ENCODE peak calls at places on chromosomes 6 and 20, in seven cellular contexts. Q is mesendoderm; U is stomach; L is CD8-positive, alpha-beta T cell; G is testis; R is SJCRH30; Y is AG10803. P is an unnamed sample.
A peak's percentile ranks its signal among the peaks of the same experiment; 100 is the strongest.

GRCh38 chr20:45842169-45842812 is 8.7 kb downstream of the SNX21 start:
- DNase-seq in Q (no peak), U (no peak), L (no peak), G (peak; percentile 56), R (no peak), Y (peak; percentile 83), P (no peak)

GRCh38 chr6:166705070-166705469 is 78.0 kb upstream of the RPS6KA2 start:
- DNase-seq in Q (no peak), U (no peak), L (no peak), G (no peak), R (no peak), Y (peak; percentile 9), P (no peak)

GRCh38 chr20:48702388-48703041 is 125.3 kb downstream of the PREX1 start:
- DNase-seq in Q (no peak), U (no peak), L (no peak), G (no peak), R (no peak), Y (peak; percentile 54), P (no peak)

GRCh38 chr6:11722224-11722623 is 56.4 kb downstream of the ADTRP start:
- DNase-seq in Q (no peak), U (no peak), L (no peak), G (no peak), R (no peak), Y (no peak), P (no peak)

GRCh38 chr20:9103955-9104354 is 35.1 kb downstream of the PLCB4 start:
- DNase-seq in Q (no peak), U (no peak), L (no peak), G (no peak), R (no peak), Y (peak; percentile 45), P (no peak)

GRCh38 chr20:9038791-9039190 is 30.1 kb upstream of the PLCB4 start:
- DNase-seq in Q (no peak), U (no peak), L (no peak), G (no peak), R (no peak), Y (peak; percentile 90), P (no peak)

GRCh38 chr6:148723484-148723883 is 23.3 kb upstream of the UST start:
- DNase-seq in Q (no peak), U (no peak), L (no peak), G (no peak), R (no peak), Y (peak; percentile 96), P (no peak)

GRCh38 chr6:142485256-142485655 is 183.4 kb downstream of the ADGRG6 start:
- DNase-seq in Q (no peak), U (no peak), L (no peak), G (no peak), R (no peak), Y (peak; percentile 40), P (no peak)

GRCh38 chr20:58389324-58389967 is 417 bp downstream of the VAPB start:
- DNase-seq in Q (peak; percentile 67), U (peak; percentile 42), L (peak; percentile 10), G (peak; percentile 42), R (peak; percentile 72), Y (peak; percentile 49), P (no peak)

GRCh38 chr20:14599613-14600012 is 262.2 kb upstream of the FLRT3 start:
- DNase-seq in Q (peak; percentile 41), U (no peak), L (no peak), G (no peak), R (no peak), Y (no peak), P (no peak)

GRCh38 chr6:109612268-109612667 is 78.7 kb downstream of the AK9 start:
- DNase-seq in Q (peak; percentile 32), U (no peak), L (no peak), G (no peak), R (peak; percentile 19), Y (no peak), P (no peak)

GRCh38 chr6:164124473-164124872 is 710.0 kb downstream of the QKI start:
- DNase-seq in Q (no peak), U (no peak), L (no peak), G (no peak), R (no peak), Y (no peak), P (no peak)

GRCh38 chr6:27761391-27761790 is 150.8 kb downstream of the OR2B2 start:
- DNase-seq in Q (no peak), U (no peak), L (no peak), G (no peak), R (no peak), Y (no peak), P (no peak)

GRCh38 chr20:2874456-2874855 is 1.2 kb downstream of the PTPRA start:
- DNase-seq in Q (no peak), U (no peak), L (no peak), G (no peak), R (no peak), Y (no peak), P (no peak)

GRCh38 chr6:37483917-37484785 is 15.5 kb downstream of the CCDC167 start:
- DNase-seq in Q (peak; percentile 48), U (peak; percentile 69), L (peak; percentile 59), G (peak; percentile 72), R (peak; percentile 68), Y (peak; percentile 21), P (peak; percentile 35)

GRCh38 chr6:17938885-17939284 is 48.5 kb downstream of the KIF13A start:
- DNase-seq in Q (no peak), U (no peak), L (no peak), G (no peak), R (no peak), Y (peak; percentile 64), P (no peak)

GRCh38 chr6:87105823-87106222 is 10.9 kb upstream of the CGA start:
- DNase-seq in Q (no peak), U (no peak), L (no peak), G (no peak), R (no peak), Y (peak; percentile 9), P (no peak)

GRCh38 chr6:7919871-7920270 is 9.3 kb upstream of the TXNDC5 start:
- DNase-seq in Q (peak; percentile 36), U (no peak), L (no peak), G (no peak), R (no peak), Y (peak; percentile 49), P (no peak)

GRCh38 chr20:48739395-48740268 is 88.2 kb downstream of the PREX1 start:
- DNase-seq in Q (no peak), U (no peak), L (no peak), G (no peak), R (no peak), Y (peak; percentile 32), P (no peak)

GRCh38 chr20:36154696-36155628 is at the start of gene EPB41L1:
- DNase-seq in Q (peak; percentile 42), U (no peak), L (no peak), G (no peak), R (peak; percentile 37), Y (no peak), P (no peak)

GRCh38 chr6:131116755-131117360 is 18.4 kb upstream of the AKAP7 start:
- DNase-seq in Q (peak; percentile 71), U (no peak), L (no peak), G (no peak), R (peak; percentile 69), Y (peak; percentile 63), P (peak; percentile 47)

GRCh38 chr6:14862845-14863244 is 383.0 kb upstream of the JARID2 start:
- DNase-seq in Q (no peak), U (no peak), L (no peak), G (no peak), R (no peak), Y (no peak), P (no peak)

GRCh38 chr6:164258421-164258820 is 843.9 kb downstream of the QKI start:
- DNase-seq in Q (no peak), U (no peak), L (no peak), G (no peak), R (no peak), Y (no peak), P (no peak)

GRCh38 chr6:122829456-122829855 is 40.4 kb downstream of the SMPDL3A start:
- DNase-seq in Q (no peak), U (no peak), L (no peak), G (no peak), R (no peak), Y (no peak), P (no peak)

GRCh38 chr6:130681028-130681427 is 146.2 kb upstream of the SMLR1 start:
- DNase-seq in Q (no peak), U (no peak), L (no peak), G (no peak), R (no peak), Y (peak; percentile 82), P (no peak)

GRCh38 chr6:5142131-5142530 is 57.0 kb downstream of the PPP1R3G start:
- DNase-seq in Q (no peak), U (no peak), L (no peak), G (no peak), R (no peak), Y (no peak), P (no peak)

GRCh38 chr6:5143625-5144311 is 58.6 kb downstream of the PPP1R3G start:
- DNase-seq in Q (peak; percentile 76), U (peak; percentile 89), L (peak; percentile 72), G (peak; percentile 95), R (peak; percentile 81), Y (peak; percentile 75), P (peak; percentile 72)

GRCh38 chr6:5141046-5141445 is 55.9 kb downstream of the PPP1R3G start:
- DNase-seq in Q (no peak), U (no peak), L (no peak), G (no peak), R (no peak), Y (no peak), P (no peak)

GRCh38 chr6:5139828-5140771 is 55.0 kb downstream of the PPP1R3G start:
- DNase-seq in Q (no peak), U (no peak), L (no peak), G (no peak), R (no peak), Y (no peak), P (no peak)

DNA sequence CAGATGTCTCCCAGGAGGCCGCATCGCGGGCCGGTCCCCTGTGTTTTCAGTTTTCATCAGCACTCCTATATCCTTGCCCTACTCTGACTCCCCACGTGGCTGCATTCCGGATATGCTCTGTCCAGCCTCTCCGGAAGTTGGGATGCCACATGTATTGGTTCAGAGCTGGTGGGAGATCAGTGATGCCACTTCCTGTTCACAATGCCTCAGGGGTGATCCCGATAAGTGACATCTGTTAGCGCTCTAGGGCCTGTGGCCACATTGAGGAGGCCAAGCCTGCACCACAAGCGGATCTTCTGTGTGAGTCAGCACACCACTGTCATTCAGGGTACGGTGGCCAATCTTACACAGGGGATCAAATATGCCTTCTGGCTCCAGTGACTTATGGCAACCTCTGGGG is 57.8 kb downstream of the PPP1R3G start:
- DNase-seq in Q (no peak), U (no peak), L (no peak), G (no peak), R (no peak), Y (no peak), P (no peak)
- H3K4me3 ChIP-seq in Q (no peak overlapping the region), U (no peak overlapping the region), L (no peak overlapping the region), G (no peak overlapping the region), R (no peak overlapping the region), Y (no peak overlapping the region), P (no peak overlapping the region)

GRCh38 chr20:57211949-57212889 is 54.2 kb downstream of the BMP7 start:
- DNase-seq in Q (peak; percentile 87), U (peak; percentile 76), L (no peak), G (peak; percentile 50), R (peak; percentile 93), Y (peak; percentile 87), P (no peak)
- H3K4me3 ChIP-seq in Q (no peak overlapping the region), U (no peak overlapping the region), L (no peak overlapping the region), G (no peak overlapping the region), R (peak overlapping the region; percentile 46), Y (no peak overlapping the region), P (no peak overlapping the region)

GRCh38 chr6:157561037-157561790 is 180.2 kb downstream of the ZDHHC14 start:
- DNase-seq in Q (no peak), U (no peak), L (no peak), G (no peak), R (no peak), Y (no peak), P (no peak)
- H3K4me3 ChIP-seq in Q (no peak overlapping the region), U (no peak overlapping the region), L (no peak overlapping the region), G (no peak overlapping the region), R (no peak overlapping the region), Y (no peak overlapping the region), P (no peak overlapping the region)

GRCh38 chr6:79170915-79171314 is 63.6 kb downstream of the HMGN3 start:
- DNase-seq in Q (peak; percentile 41), U (no peak), L (no peak), G (no peak), R (no peak), Y (no peak), P (no peak)
- H3K4me3 ChIP-seq in Q (no peak overlapping the region), U (no peak overlapping the region), L (no peak overlapping the region), G (no peak overlapping the region), R (no peak overlapping the region), Y (no peak overlapping the region), P (no peak overlapping the region)

P was measured in Jurkat, Clone E6-1.